ENCODE peak calls at places on chromosomes 7 and 10, in seven cellular contexts. One of them, this sample, is unnamed.

GRCh38 chr10:125034671-125035070 is 92.7 kb downstream of the ZRANB1 start:
- DNase-seq in lower lobe of right lung: peak; percentile 35
- DNase-seq in cardiac muscle cell: no peak
- DNase-seq in gastrocnemius medialis: no peak
- DNase-seq in fibroblast of lung: no peak
- DNase-seq in PC-3: peak; percentile 17
- DNase-seq in adrenal gland: no peak
- DNase-seq in this sample: no peak

GRCh38 chr7:1267016-1267900 is 34.6 kb downstream of the UNCX start:
- DNase-seq in fibroblast of lung: no peak
- DNase-seq in lower lobe of right lung: peak; percentile 44
- DNase-seq in gastrocnemius medialis: no peak
- DNase-seq in PC-3: no peak
- DNase-seq in adrenal gland: no peak
- DNase-seq in cardiac muscle cell: no peak
- DNase-seq in this sample: no peak

GRCh38 chr7:28017372-28017771 is 163.2 kb downstream of the JAZF1 start:
- DNase-seq in fibroblast of lung: peak; percentile 72
- DNase-seq in cardiac muscle cell: peak; percentile 29
- DNase-seq in gastrocnemius medialis: no peak
- DNase-seq in lower lobe of right lung: no peak
- DNase-seq in adrenal gland: no peak
- DNase-seq in PC-3: no peak
- DNase-seq in this sample: no peak

GRCh38 chr10:121974535-121975294 is at the start of gene NSMCE4A:
- DNase-seq in cardiac muscle cell: peak; percentile 75
- DNase-seq in lower lobe of right lung: peak; percentile 87
- DNase-seq in gastrocnemius medialis: peak; percentile 68
- DNase-seq in fibroblast of lung: peak; percentile 76
- DNase-seq in PC-3: peak; percentile 71
- DNase-seq in adrenal gland: peak; percentile 78
- DNase-seq in this sample: peak; percentile 84

GRCh38 chr10:10235003-10235402 is 782.7 kb upstream of the CELF2 start:
- DNase-seq in adrenal gland: peak; percentile 34
- DNase-seq in fibroblast of lung: peak; percentile 2
- DNase-seq in PC-3: no peak
- DNase-seq in gastrocnemius medialis: no peak
- DNase-seq in cardiac muscle cell: no peak
- DNase-seq in lower lobe of right lung: no peak
- DNase-seq in this sample: no peak

GRCh38 chr7:91656486-91657237 is 223.8 kb downstream of the MTERF1 start:
- DNase-seq in PC-3: no peak
- DNase-seq in lower lobe of right lung: no peak
- DNase-seq in cardiac muscle cell: peak; percentile 87
- DNase-seq in fibroblast of lung: peak; percentile 86
- DNase-seq in adrenal gland: no peak
- DNase-seq in gastrocnemius medialis: no peak
- DNase-seq in this sample: peak; percentile 51

GRCh38 chr7:7920481-7920880 is 48.1 kb upstream of the GLCCI1 start:
- DNase-seq in lower lobe of right lung: no peak
- DNase-seq in adrenal gland: no peak
- DNase-seq in cardiac muscle cell: no peak
- DNase-seq in fibroblast of lung: no peak
- DNase-seq in gastrocnemius medialis: no peak
- DNase-seq in PC-3: no peak
- DNase-seq in this sample: no peak

GRCh38 chr7:2982401-2982800 is 61.3 kb downstream of the CARD11 start:
- DNase-seq in gastrocnemius medialis: no peak
- DNase-seq in lower lobe of right lung: no peak
- DNase-seq in cardiac muscle cell: no peak
- DNase-seq in adrenal gland: no peak
- DNase-seq in fibroblast of lung: no peak
- DNase-seq in PC-3: no peak
- DNase-seq in this sample: no peak

GRCh38 chr7:147670759-147671158 is 919.8 kb upstream of the C7orf33 start:
- DNase-seq in cardiac muscle cell: no peak
- DNase-seq in PC-3: no peak
- DNase-seq in fibroblast of lung: no peak
- DNase-seq in gastrocnemius medialis: no peak
- DNase-seq in lower lobe of right lung: no peak
- DNase-seq in adrenal gland: no peak
- DNase-seq in this sample: no peak

GRCh38 chr7:81924494-81924893 is 154.6 kb upstream of the HGF start:
- DNase-seq in fibroblast of lung: no peak
- DNase-seq in PC-3: no peak
- DNase-seq in adrenal gland: no peak
- DNase-seq in gastrocnemius medialis: no peak
- DNase-seq in lower lobe of right lung: no peak
- DNase-seq in cardiac muscle cell: no peak
- DNase-seq in this sample: no peak

GRCh38 chr10:128149267-128149666 is 23.0 kb upstream of the MKI67 start:
- DNase-seq in adrenal gland: no peak
- DNase-seq in gastrocnemius medialis: no peak
- DNase-seq in fibroblast of lung: no peak
- DNase-seq in lower lobe of right lung: no peak
- DNase-seq in cardiac muscle cell: no peak
- DNase-seq in PC-3: no peak
- DNase-seq in this sample: no peak

GRCh38 chr10:127990846-127991542 is 84.1 kb downstream of the PTPRE start:
- DNase-seq in fibroblast of lung: peak; percentile 98
- DNase-seq in cardiac muscle cell: peak; percentile 91
- DNase-seq in PC-3: peak; percentile 53
- DNase-seq in adrenal gland: no peak
- DNase-seq in lower lobe of right lung: no peak
- DNase-seq in gastrocnemius medialis: no peak
- DNase-seq in this sample: no peak

GRCh38 chr7:124100190-124100589 is 67.3 kb upstream of the TMEM229A start:
- DNase-seq in gastrocnemius medialis: no peak
- DNase-seq in adrenal gland: no peak
- DNase-seq in PC-3: no peak
- DNase-seq in cardiac muscle cell: no peak
- DNase-seq in fibroblast of lung: no peak
- DNase-seq in lower lobe of right lung: no peak
- DNase-seq in this sample: no peak

GRCh38 chr7:124106575-124106974 is 73.7 kb upstream of the TMEM229A start:
- DNase-seq in lower lobe of right lung: no peak
- DNase-seq in gastrocnemius medialis: no peak
- DNase-seq in fibroblast of lung: no peak
- DNase-seq in cardiac muscle cell: no peak
- DNase-seq in adrenal gland: no peak
- DNase-seq in PC-3: no peak
- DNase-seq in this sample: no peak

GRCh38 chr7:124101173-124101768 is 68.4 kb upstream of the TMEM229A start:
- DNase-seq in lower lobe of right lung: no peak
- DNase-seq in fibroblast of lung: no peak
- DNase-seq in gastrocnemius medialis: no peak
- DNase-seq in adrenal gland: no peak
- DNase-seq in PC-3: peak; percentile 52
- DNase-seq in cardiac muscle cell: peak; percentile 53
- DNase-seq in this sample: no peak
- TF ChIP-seq CTCF in lower lobe of right lung: peak; percentile 33
- TF ChIP-seq CTCF in fibroblast of lung: peak; percentile 20
- TF ChIP-seq CTCF in gastrocnemius medialis: no peak
- TF ChIP-seq CTCF in adrenal gland: no peak
- TF ChIP-seq CTCF in PC-3: peak; percentile 79
- TF ChIP-seq CTCF in cardiac muscle cell: peak; percentile 61
- TF ChIP-seq CTCF in this sample: no peak

GRCh38 chr7:34709771-34710170 is 51.8 kb downstream of the NPSR1 start:
- DNase-seq in adrenal gland: no peak
- DNase-seq in lower lobe of right lung: no peak
- DNase-seq in fibroblast of lung: no peak
- DNase-seq in gastrocnemius medialis: no peak
- DNase-seq in PC-3: no peak
- DNase-seq in cardiac muscle cell: no peak
- DNase-seq in this sample: no peak
- H3K9me3 ChIP-seq in adrenal gland: no peaks in the 10 kb centered on the region
- H3K9me3 ChIP-seq in lower lobe of right lung: no peaks in the 10 kb centered on the region
- H3K9me3 ChIP-seq in fibroblast of lung: no peaks in the 10 kb centered on the region
- H3K9me3 ChIP-seq in gastrocnemius medialis: no peaks in the 10 kb centered on the region
- H3K9me3 ChIP-seq in PC-3: no peaks in the 10 kb centered on the region
- H3K9me3 ChIP-seq in cardiac muscle cell: no peaks in the 10 kb centered on the region
- H3K9me3 ChIP-seq in this sample: no peaks in the 10 kb centered on the region

GRCh38 chr10:6537704-6538103 is 42.4 kb downstream of the PRKCQ start:
- DNase-seq in gastrocnemius medialis: peak; percentile 19
- DNase-seq in PC-3: no peak
- DNase-seq in adrenal gland: peak; percentile 39
- DNase-seq in lower lobe of right lung: peak; percentile 61
- DNase-seq in fibroblast of lung: no peak
- DNase-seq in cardiac muscle cell: no peak
- DNase-seq in this sample: no peak
- TF ChIP-seq CTCF in gastrocnemius medialis: no peak
- TF ChIP-seq CTCF in PC-3: no peak
- TF ChIP-seq CTCF in adrenal gland: no peak
- TF ChIP-seq CTCF in lower lobe of right lung: peak; percentile 10
- TF ChIP-seq CTCF in fibroblast of lung: no peak
- TF ChIP-seq CTCF in cardiac muscle cell: no peak
- TF ChIP-seq CTCF in this sample: no peak

GRCh38 chr7:138338361-138338760 is 121.7 kb upstream of the TRIM24 start:
- DNase-seq in lower lobe of right lung: no peak
- DNase-seq in fibroblast of lung: peak; percentile 59
- DNase-seq in adrenal gland: peak; percentile 87
- DNase-seq in PC-3: peak; percentile 61
- DNase-seq in cardiac muscle cell: peak; percentile 95
- DNase-seq in gastrocnemius medialis: no peak
- DNase-seq in this sample: no peak

GRCh38 chr7:138345567-138345966 is 114.5 kb upstream of the TRIM24 start:
- DNase-seq in fibroblast of lung: no peak
- DNase-seq in adrenal gland: no peak
- DNase-seq in gastrocnemius medialis: no peak
- DNase-seq in lower lobe of right lung: no peak
- DNase-seq in cardiac muscle cell: no peak
- DNase-seq in PC-3: no peak
- DNase-seq in this sample: no peak

DNA sequence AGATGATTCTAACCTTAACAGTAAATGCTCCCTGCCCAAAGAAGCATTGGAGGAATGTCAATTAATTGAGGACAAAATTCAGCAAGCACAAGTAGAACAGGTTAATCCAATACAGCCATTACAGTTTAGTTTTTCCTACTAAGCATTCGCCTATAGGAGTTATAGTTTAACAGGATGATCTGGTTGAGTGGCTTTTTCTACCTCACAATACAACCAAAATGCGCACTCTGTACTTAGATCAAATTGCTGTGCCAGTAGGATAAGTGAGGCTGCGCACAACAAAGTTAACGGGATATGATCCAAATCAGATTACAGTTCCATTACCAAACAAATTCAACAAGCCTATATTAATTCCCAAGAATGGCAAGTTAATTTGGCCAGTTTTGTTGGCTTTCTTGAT is 117.1 kb upstream of the TRIM24 start:
- DNase-seq in PC-3: no peak
- DNase-seq in gastrocnemius medialis: no peak
- DNase-seq in lower lobe of right lung: no peak
- DNase-seq in adrenal gland: no peak
- DNase-seq in fibroblast of lung: no peak
- DNase-seq in cardiac muscle cell: no peak
- DNase-seq in this sample: no peak
- H3K9me3 ChIP-seq in PC-3: no peaks in the 10 kb centered on the region
- H3K9me3 ChIP-seq in gastrocnemius medialis: no peaks in the 10 kb centered on the region
- H3K9me3 ChIP-seq in lower lobe of right lung: peaks cover 54% of the 10 kb centered on the region
- H3K9me3 ChIP-seq in adrenal gland: no peaks in the 10 kb centered on the region
- H3K9me3 ChIP-seq in fibroblast of lung: no peaks in the 10 kb centered on the region
- H3K9me3 ChIP-seq in cardiac muscle cell: peaks cover 4% of the 10 kb centered on the region
- H3K9me3 ChIP-seq in this sample: peaks cover 32% of the 10 kb centered on the region

GRCh38 chr10:78605800-78606350 is 462.9 kb upstream of the ZMIZ1 start:
- DNase-seq in PC-3: peak; percentile 99
- DNase-seq in adrenal gland: no peak
- DNase-seq in lower lobe of right lung: no peak
- DNase-seq in gastrocnemius medialis: no peak
- DNase-seq in cardiac muscle cell: no peak
- DNase-seq in fibroblast of lung: peak; percentile 22
- DNase-seq in this sample: no peak
- TF ChIP-seq CTCF in PC-3: peak; percentile 70
- TF ChIP-seq CTCF in adrenal gland: no peak
- TF ChIP-seq CTCF in lower lobe of right lung: no peak
- TF ChIP-seq CTCF in gastrocnemius medialis: no peak
- TF ChIP-seq CTCF in cardiac muscle cell: no peak
- TF ChIP-seq CTCF in fibroblast of lung: no peak
- TF ChIP-seq CTCF in this sample: no peak

GRCh38 chr7:64608116-64608910 is 45.4 kb upstream of the ZNF680 start:
- DNase-seq in adrenal gland: no peak
- DNase-seq in fibroblast of lung: no peak
- DNase-seq in lower lobe of right lung: no peak
- DNase-seq in cardiac muscle cell: no peak
- DNase-seq in gastrocnemius medialis: no peak
- DNase-seq in PC-3: no peak
- DNase-seq in this sample: no peak
- H3K9me3 ChIP-seq in adrenal gland: no peaks in the 10 kb centered on the region
- H3K9me3 ChIP-seq in fibroblast of lung: no peaks in the 10 kb centered on the region
- H3K9me3 ChIP-seq in lower lobe of right lung: no peaks in the 10 kb centered on the region
- H3K9me3 ChIP-seq in cardiac muscle cell: no peaks in the 10 kb centered on the region
- H3K9me3 ChIP-seq in gastrocnemius medialis: no peaks in the 10 kb centered on the region
- H3K9me3 ChIP-seq in PC-3: no peaks in the 10 kb centered on the region
- H3K9me3 ChIP-seq in this sample: no peaks in the 10 kb centered on the region

DNA sequence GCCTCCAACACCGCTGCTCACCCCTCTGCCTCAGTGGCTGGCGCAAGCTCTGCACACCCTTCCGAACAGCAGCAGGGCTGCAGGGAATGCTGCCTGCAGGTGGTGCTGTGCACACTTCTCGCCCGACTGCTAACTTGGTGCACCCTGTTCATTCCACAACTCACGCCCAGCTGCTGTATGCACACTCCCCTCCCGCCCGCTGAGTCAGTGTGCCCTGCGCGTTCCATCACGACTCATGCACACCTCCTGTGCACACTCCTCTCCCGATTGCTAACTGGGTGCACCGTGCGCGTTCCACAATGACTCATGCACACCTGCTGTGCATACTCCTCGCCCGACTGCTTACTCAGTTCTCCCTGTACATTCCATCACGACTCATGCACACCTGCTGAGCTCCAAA is 21.5 kb downstream of the ADARB2 start:
- DNase-seq in fibroblast of lung: no peak
- DNase-seq in lower lobe of right lung: no peak
- DNase-seq in cardiac muscle cell: no peak
- DNase-seq in gastrocnemius medialis: no peak
- DNase-seq in adrenal gland: no peak
- DNase-seq in PC-3: peak; percentile 19
- DNase-seq in this sample: no peak
- TF ChIP-seq CTCF in fibroblast of lung: no peak
- TF ChIP-seq CTCF in lower lobe of right lung: peak; percentile 11
- TF ChIP-seq CTCF in cardiac muscle cell: no peak
- TF ChIP-seq CTCF in gastrocnemius medialis: no peak
- TF ChIP-seq CTCF in adrenal gland: no peak
- TF ChIP-seq CTCF in PC-3: peak; percentile 27
- TF ChIP-seq CTCF in this sample: no peak